ENCODE peak calls at places on chromosomes 1 and 21, in seven cellular contexts. One of them, this sample, is unnamed. For H3K4me1, the result is how much of the 10 kb centered on the place peaks cover.

GRCh38 chr1:111157425-111157824 is 17.4 kb downstream of the CEPT1 start:
- DNase-seq in K562: no peak
- DNase-seq in CD8-positive, alpha-beta T cell: no peak
- DNase-seq in neural progenitor cell: no peak
- DNase-seq in uterus: no peak
- DNase-seq in left lung: no peak
- DNase-seq in fibroblast of lung: no peak
- DNase-seq in this sample: no peak

GRCh38 chr1:94382163-94382562 is 36.0 kb upstream of the ABCD3 start:
- DNase-seq in K562: no peak
- DNase-seq in CD8-positive, alpha-beta T cell: no peak
- DNase-seq in neural progenitor cell: no peak
- DNase-seq in uterus: no peak
- DNase-seq in left lung: peak
- DNase-seq in fibroblast of lung: no peak
- DNase-seq in this sample: no peak

GRCh38 chr1:76374111-76374510 is 299.6 kb downstream of the ST6GALNAC3 start:
- DNase-seq in K562: no peak
- DNase-seq in CD8-positive, alpha-beta T cell: no peak
- DNase-seq in neural progenitor cell: no peak
- DNase-seq in uterus: no peak
- DNase-seq in left lung: no peak
- DNase-seq in fibroblast of lung: no peak
- DNase-seq in this sample: no peak

GRCh38 chr1:27588256-27589232 is 15.4 kb downstream of the AHDC1 start:
- DNase-seq in K562: no peak
- DNase-seq in CD8-positive, alpha-beta T cell: no peak
- DNase-seq in neural progenitor cell: no peak
- DNase-seq in uterus: peak
- DNase-seq in left lung: no peak
- DNase-seq in fibroblast of lung: no peak
- DNase-seq in this sample: no peak

GRCh38 chr1:48062353-48062752 is 65.2 kb upstream of the TRABD2B start:
- DNase-seq in K562: no peak
- DNase-seq in CD8-positive, alpha-beta T cell: no peak
- DNase-seq in neural progenitor cell: no peak
- DNase-seq in uterus: no peak
- DNase-seq in left lung: no peak
- DNase-seq in fibroblast of lung: no peak
- DNase-seq in this sample: no peak

GRCh38 chr1:64543831-64544230 is 73.9 kb downstream of the CACHD1 start:
- DNase-seq in K562: no peak
- DNase-seq in CD8-positive, alpha-beta T cell: no peak
- DNase-seq in neural progenitor cell: no peak
- DNase-seq in uterus: peak
- DNase-seq in left lung: no peak
- DNase-seq in fibroblast of lung: peak
- DNase-seq in this sample: no peak

GRCh38 chr1:185644531-185644930 is 89.7 kb upstream of the HMCN1 start:
- DNase-seq in K562: no peak
- DNase-seq in CD8-positive, alpha-beta T cell: no peak
- DNase-seq in neural progenitor cell: no peak
- DNase-seq in uterus: no peak
- DNase-seq in left lung: no peak
- DNase-seq in fibroblast of lung: peak
- DNase-seq in this sample: no peak

GRCh38 chr1:180299486-180300246 is 69.6 kb downstream of the LHX4 start:
- DNase-seq in K562: no peak
- DNase-seq in CD8-positive, alpha-beta T cell: no peak
- DNase-seq in neural progenitor cell: no peak
- DNase-seq in uterus: no peak
- DNase-seq in left lung: no peak
- DNase-seq in fibroblast of lung: no peak
- DNase-seq in this sample: no peak

GRCh38 chr1:6918908-6919511 is 133.8 kb downstream of the CAMTA1 start:
- DNase-seq in K562: no peak
- DNase-seq in CD8-positive, alpha-beta T cell: no peak
- DNase-seq in neural progenitor cell: no peak
- DNase-seq in uterus: no peak
- DNase-seq in left lung: no peak
- DNase-seq in fibroblast of lung: no peak
- DNase-seq in this sample: no peak

GRCh38 chr1:114134518-114134917 is 19.2 kb downstream of the SYT6 start:
- DNase-seq in K562: no peak
- DNase-seq in CD8-positive, alpha-beta T cell: no peak
- DNase-seq in neural progenitor cell: no peak
- DNase-seq in uterus: no peak
- DNase-seq in left lung: no peak
- DNase-seq in fibroblast of lung: no peak
- DNase-seq in this sample: no peak

GRCh38 chr1:224745388-224745787 is 129.3 kb downstream of the CNIH3 start:
- DNase-seq in K562: no peak
- DNase-seq in CD8-positive, alpha-beta T cell: no peak
- DNase-seq in neural progenitor cell: no peak
- DNase-seq in uterus: no peak
- DNase-seq in left lung: no peak
- DNase-seq in fibroblast of lung: no peak
- DNase-seq in this sample: no peak

GRCh38 chr1:43439121-43439581 is 14.6 kb downstream of the HYI start:
- DNase-seq in K562: no peak
- DNase-seq in CD8-positive, alpha-beta T cell: no peak
- DNase-seq in neural progenitor cell: no peak
- DNase-seq in uterus: peak
- DNase-seq in left lung: no peak
- DNase-seq in fibroblast of lung: no peak
- DNase-seq in this sample: peak

GRCh38 chr1:212967767-212968166 is 17.4 kb downstream of the VASH2 start:
- DNase-seq in K562: peak
- DNase-seq in CD8-positive, alpha-beta T cell: no peak
- DNase-seq in neural progenitor cell: peak
- DNase-seq in uterus: no peak
- DNase-seq in left lung: no peak
- DNase-seq in fibroblast of lung: peak
- DNase-seq in this sample: no peak

GRCh38 chr1:151197863-151198253 is 494 bp upstream of the PIP5K1A start:
- DNase-seq in K562: no peak
- DNase-seq in CD8-positive, alpha-beta T cell: no peak
- DNase-seq in neural progenitor cell: no peak
- DNase-seq in uterus: no peak
- DNase-seq in left lung: no peak
- DNase-seq in fibroblast of lung: no peak
- DNase-seq in this sample: peak

GRCh38 chr1:245645406-245645805 is 490.6 kb downstream of the KIF26B start:
- DNase-seq in K562: no peak
- DNase-seq in CD8-positive, alpha-beta T cell: no peak
- DNase-seq in neural progenitor cell: no peak
- DNase-seq in uterus: no peak
- DNase-seq in left lung: no peak
- DNase-seq in fibroblast of lung: no peak
- DNase-seq in this sample: no peak

GRCh38 chr1:190747643-190748186 is 270.1 kb upstream of the BRINP3 start:
- DNase-seq in K562: no peak
- DNase-seq in CD8-positive, alpha-beta T cell: no peak
- DNase-seq in neural progenitor cell: no peak
- DNase-seq in uterus: no peak
- DNase-seq in left lung: no peak
- DNase-seq in fibroblast of lung: peak
- DNase-seq in this sample: no peak

GRCh38 chr1:44817307-44817706 is 9.0 kb downstream of the BTBD19 start:
- DNase-seq in K562: no peak
- DNase-seq in CD8-positive, alpha-beta T cell: no peak
- DNase-seq in neural progenitor cell: no peak
- DNase-seq in uterus: no peak
- DNase-seq in left lung: no peak
- DNase-seq in fibroblast of lung: no peak
- DNase-seq in this sample: no peak

GRCh38 chr1:156114919-156115513 is 505 bp downstream of the LMNA start:
- DNase-seq in K562: peak
- DNase-seq in CD8-positive, alpha-beta T cell: no peak
- DNase-seq in neural progenitor cell: peak
- DNase-seq in uterus: no peak
- DNase-seq in left lung: no peak
- DNase-seq in fibroblast of lung: no peak
- DNase-seq in this sample: peak

GRCh38 chr1:113912594-113913311 is 7.6 kb downstream of the DCLRE1B start:
- DNase-seq in K562: peak
- DNase-seq in CD8-positive, alpha-beta T cell: no peak
- DNase-seq in neural progenitor cell: no peak
- DNase-seq in uterus: peak
- DNase-seq in left lung: no peak
- DNase-seq in fibroblast of lung: peak
- DNase-seq in this sample: no peak

GRCh38 chr1:185449378-185450101 is 132.5 kb upstream of the IVNS1ABP start:
- DNase-seq in K562: no peak
- DNase-seq in CD8-positive, alpha-beta T cell: no peak
- DNase-seq in neural progenitor cell: no peak
- DNase-seq in uterus: no peak
- DNase-seq in left lung: no peak
- DNase-seq in fibroblast of lung: no peak
- DNase-seq in this sample: no peak

GRCh38 chr21:16597768-16598167 is 868.0 kb downstream of the USP25 start:
- DNase-seq in K562: no peak
- DNase-seq in CD8-positive, alpha-beta T cell: no peak
- DNase-seq in neural progenitor cell: no peak
- DNase-seq in uterus: no peak
- DNase-seq in left lung: no peak
- DNase-seq in fibroblast of lung: no peak
- DNase-seq in this sample: no peak

GRCh38 chr1:199550384-199551067 is 477.0 kb upstream of the NR5A2 start:
- DNase-seq in K562: no peak
- DNase-seq in CD8-positive, alpha-beta T cell: no peak
- DNase-seq in neural progenitor cell: no peak
- DNase-seq in uterus: no peak
- DNase-seq in left lung: no peak
- DNase-seq in fibroblast of lung: peak
- DNase-seq in this sample: no peak

GRCh38 chr1:110213143-110213540 is 3.0 kb downstream of the KCNC4 start:
- DNase-seq in K562: no peak
- DNase-seq in CD8-positive, alpha-beta T cell: no peak
- DNase-seq in neural progenitor cell: no peak
- DNase-seq in uterus: no peak
- DNase-seq in left lung: no peak
- DNase-seq in fibroblast of lung: no peak
- DNase-seq in this sample: no peak

DNA sequence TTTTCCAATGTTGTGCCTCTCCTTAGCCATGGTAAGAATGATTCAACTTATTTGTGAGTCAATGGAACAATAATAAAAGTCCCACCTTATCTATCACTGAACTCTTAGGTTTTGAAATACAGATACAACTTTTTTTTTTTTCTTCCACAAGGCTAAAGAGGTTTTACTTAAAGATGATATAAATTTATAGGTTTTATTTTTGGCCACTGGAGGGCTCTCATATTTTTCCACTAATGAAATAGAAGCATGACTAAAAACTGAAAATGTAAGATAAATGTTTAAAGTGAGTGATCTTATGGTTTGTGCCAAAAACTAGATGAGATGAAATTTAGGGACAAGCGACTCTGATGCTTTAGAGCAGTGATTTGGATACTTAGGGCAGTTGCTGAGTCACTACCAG is 499.0 kb downstream of the NUF2 start:
- DNase-seq in K562: no peak
- DNase-seq in CD8-positive, alpha-beta T cell: no peak
- DNase-seq in neural progenitor cell: no peak
- DNase-seq in uterus: no peak
- DNase-seq in left lung: no peak
- DNase-seq in fibroblast of lung: no peak
- DNase-seq in this sample: no peak
- TF ChIP-seq CTCF in K562: no peak
- TF ChIP-seq CTCF in CD8-positive, alpha-beta T cell: no peak
- TF ChIP-seq CTCF in neural progenitor cell: peak
- TF ChIP-seq CTCF in uterus: peak
- TF ChIP-seq CTCF in left lung: peak
- TF ChIP-seq CTCF in fibroblast of lung: no peak
- TF ChIP-seq CTCF in this sample: no peak

DNA sequence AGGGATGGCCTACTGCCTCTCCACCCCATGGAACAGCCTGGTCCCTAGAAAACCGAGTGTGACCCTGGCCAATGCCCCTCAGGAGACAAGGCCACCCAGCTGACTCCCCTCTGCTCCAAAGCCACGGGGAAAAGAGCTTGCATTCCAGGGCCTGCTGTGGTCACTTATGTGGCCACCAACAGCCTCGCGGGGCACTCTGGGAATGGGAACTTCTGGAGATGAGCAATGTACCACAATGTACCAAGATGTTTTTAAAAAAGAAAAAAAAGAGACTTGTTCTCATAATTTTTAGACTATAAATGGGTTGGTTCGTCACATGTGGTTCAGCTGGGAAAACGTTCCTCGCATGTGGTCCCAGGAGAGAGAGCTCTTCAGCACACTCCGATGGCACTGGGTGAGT is 62.8 kb downstream of the SLC66A1 start:
- DNase-seq in K562: no peak
- DNase-seq in CD8-positive, alpha-beta T cell: no peak
- DNase-seq in neural progenitor cell: no peak
- DNase-seq in uterus: no peak
- DNase-seq in left lung: no peak
- DNase-seq in fibroblast of lung: no peak
- DNase-seq in this sample: no peak
- H3K27ac ChIP-seq in K562: no peak
- H3K27ac ChIP-seq in CD8-positive, alpha-beta T cell: no peak
- H3K27ac ChIP-seq in neural progenitor cell: no peak
- H3K27ac ChIP-seq in uterus: peak
- H3K27ac ChIP-seq in left lung: no peak
- H3K27ac ChIP-seq in fibroblast of lung: no peak
- H3K27ac ChIP-seq in this sample: no peak

DNA sequence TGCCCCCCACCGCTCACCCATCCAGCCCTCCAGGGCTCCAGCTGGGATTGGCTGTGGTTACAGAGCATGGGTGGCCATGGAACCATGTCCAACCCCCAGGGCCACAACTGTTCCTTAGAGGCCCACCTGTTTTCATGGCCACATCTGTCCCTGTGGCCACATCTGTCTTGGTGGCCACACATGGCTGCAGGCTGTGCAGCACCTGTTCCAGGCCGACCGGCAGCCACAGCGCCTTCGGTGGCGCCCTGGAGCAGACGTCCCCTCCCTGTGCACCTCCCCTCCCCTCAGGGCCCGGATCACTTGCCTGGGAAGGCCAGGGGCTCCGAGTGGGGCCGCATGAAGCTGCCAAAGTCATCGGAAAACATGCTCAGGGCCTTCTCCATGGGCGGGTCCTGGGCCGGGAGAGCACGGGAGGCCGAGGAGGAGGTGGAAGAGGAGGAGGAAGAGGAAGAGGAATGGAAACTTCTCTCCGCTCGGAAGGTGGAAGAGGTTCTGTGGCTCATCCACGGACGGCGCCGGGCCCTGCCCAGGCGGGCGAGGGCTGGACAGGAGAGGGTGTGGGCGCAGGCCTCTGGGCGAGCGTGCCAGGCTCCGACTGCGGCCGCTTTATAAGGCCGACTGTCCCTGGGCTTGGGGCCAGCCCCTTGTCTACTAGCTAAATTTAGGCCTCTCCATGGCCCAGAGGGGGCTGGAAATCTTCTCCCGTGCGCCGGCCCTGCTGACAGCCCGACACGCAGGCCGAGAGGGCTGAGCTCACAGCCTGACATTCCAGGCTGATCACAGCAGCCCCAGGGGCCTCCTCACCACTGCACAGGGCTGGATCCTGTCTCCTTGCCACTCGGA is at the start of gene HSPB7:
- DNase-seq in K562: peak
- DNase-seq in CD8-positive, alpha-beta T cell: no peak
- DNase-seq in neural progenitor cell: peak
- DNase-seq in uterus: peak
- DNase-seq in left lung: peak
- DNase-seq in fibroblast of lung: peak
- DNase-seq in this sample: peak
- H3K4me1 ChIP-seq in K562: under half
- H3K4me1 ChIP-seq in CD8-positive, alpha-beta T cell: under half
- H3K4me1 ChIP-seq in neural progenitor cell: under half
- H3K4me1 ChIP-seq in uterus: under half
- H3K4me1 ChIP-seq in left lung: under half
- H3K4me1 ChIP-seq in fibroblast of lung: under half
- H3K4me1 ChIP-seq in this sample: under half

GRCh38 chr1:192807221-192807967 is 1.4 kb upstream of the RGS2 start:
- DNase-seq in K562: no peak
- DNase-seq in CD8-positive, alpha-beta T cell: no peak
- DNase-seq in neural progenitor cell: no peak
- DNase-seq in uterus: no peak
- DNase-seq in left lung: no peak
- DNase-seq in fibroblast of lung: peak
- DNase-seq in this sample: no peak
- TF ChIP-seq CTCF in K562: peak
- TF ChIP-seq CTCF in CD8-positive, alpha-beta T cell: no peak
- TF ChIP-seq CTCF in neural progenitor cell: peak
- TF ChIP-seq CTCF in uterus: peak
- TF ChIP-seq CTCF in left lung: no peak
- TF ChIP-seq CTCF in fibroblast of lung: peak
- TF ChIP-seq CTCF in this sample: peak